ENCODE peak calls at places on chromosomes 6 and 20, in seven cellular contexts. One of them, this sample, is unnamed.

GRCh38 chr6:62523630-62524029 is 237.6 kb upstream of the KHDRBS2 start:
- DNase-seq in right atrium auricular region: no peak
- DNase-seq in OCI-LY7: no peak
- DNase-seq in IMR-90: no peak
- DNase-seq in tibial nerve: no peak
- DNase-seq in effector memory CD4-positive, alpha-beta T cell: no peak
- DNase-seq in mesenchymal stem cell: no peak
- DNase-seq in this sample: no peak

GRCh38 chr6:140581601-140582000 is 1207.2 kb upstream of the CITED2 start:
- DNase-seq in tibial nerve: no peak
- DNase-seq in OCI-LY7: no peak
- DNase-seq in IMR-90: no peak
- DNase-seq in mesenchymal stem cell: no peak
- DNase-seq in right atrium auricular region: no peak
- DNase-seq in effector memory CD4-positive, alpha-beta T cell: no peak
- DNase-seq in this sample: no peak

GRCh38 chr6:20564269-20564668 is 30.0 kb downstream of the CDKAL1 start:
- DNase-seq in tibial nerve: no peak
- DNase-seq in IMR-90: peak; percentile 27
- DNase-seq in mesenchymal stem cell: peak; percentile 37
- DNase-seq in OCI-LY7: peak; percentile 38
- DNase-seq in effector memory CD4-positive, alpha-beta T cell: no peak
- DNase-seq in right atrium auricular region: no peak
- DNase-seq in this sample: no peak

GRCh38 chr20:58135441-58136170 is 92.8 kb downstream of the ANKRD60 start:
- DNase-seq in tibial nerve: no peak
- DNase-seq in effector memory CD4-positive, alpha-beta T cell: no peak
- DNase-seq in IMR-90: no peak
- DNase-seq in right atrium auricular region: peak; percentile 53
- DNase-seq in mesenchymal stem cell: no peak
- DNase-seq in OCI-LY7: no peak
- DNase-seq in this sample: no peak

GRCh38 chr20:54015496-54015895 is 54.9 kb downstream of the BCAS1 start:
- DNase-seq in right atrium auricular region: no peak
- DNase-seq in tibial nerve: no peak
- DNase-seq in effector memory CD4-positive, alpha-beta T cell: no peak
- DNase-seq in OCI-LY7: no peak
- DNase-seq in IMR-90: no peak
- DNase-seq in mesenchymal stem cell: no peak
- DNase-seq in this sample: no peak

GRCh38 chr6:90080876-90081464 is 186.7 kb downstream of the GJA10 start:
- DNase-seq in right atrium auricular region: no peak
- DNase-seq in OCI-LY7: no peak
- DNase-seq in IMR-90: no peak
- DNase-seq in effector memory CD4-positive, alpha-beta T cell: peak; percentile 35
- DNase-seq in tibial nerve: no peak
- DNase-seq in mesenchymal stem cell: no peak
- DNase-seq in this sample: no peak

GRCh38 chr20:62238569-62239277 is 402 bp downstream of the OSBPL2 start:
- DNase-seq in OCI-LY7: peak; percentile 19
- DNase-seq in right atrium auricular region: no peak
- DNase-seq in IMR-90: no peak
- DNase-seq in effector memory CD4-positive, alpha-beta T cell: no peak
- DNase-seq in mesenchymal stem cell: peak; percentile 21
- DNase-seq in tibial nerve: no peak
- DNase-seq in this sample: no peak

GRCh38 chr6:78908621-78909020 is 41.3 kb downstream of the IRAK1BP1 start:
- DNase-seq in effector memory CD4-positive, alpha-beta T cell: no peak
- DNase-seq in OCI-LY7: no peak
- DNase-seq in IMR-90: no peak
- DNase-seq in mesenchymal stem cell: no peak
- DNase-seq in right atrium auricular region: no peak
- DNase-seq in tibial nerve: no peak
- DNase-seq in this sample: no peak

GRCh38 chr6:41713161-41713649 is 22.2 kb downstream of the TFEB start:
- DNase-seq in right atrium auricular region: peak; percentile 67
- DNase-seq in IMR-90: peak; percentile 45
- DNase-seq in tibial nerve: no peak
- DNase-seq in effector memory CD4-positive, alpha-beta T cell: no peak
- DNase-seq in mesenchymal stem cell: no peak
- DNase-seq in OCI-LY7: no peak
- DNase-seq in this sample: no peak

GRCh38 chr6:113971786-113972185 is 838 bp upstream of the HDAC2 start:
- DNase-seq in right atrium auricular region: no peak
- DNase-seq in mesenchymal stem cell: peak; percentile 7
- DNase-seq in effector memory CD4-positive, alpha-beta T cell: no peak
- DNase-seq in IMR-90: no peak
- DNase-seq in tibial nerve: no peak
- DNase-seq in OCI-LY7: peak; percentile 10
- DNase-seq in this sample: no peak

GRCh38 chr6:17714879-17715860 is 8.4 kb upstream of the NUP153 start:
- DNase-seq in mesenchymal stem cell: peak; percentile 94
- DNase-seq in IMR-90: peak; percentile 98
- DNase-seq in right atrium auricular region: no peak
- DNase-seq in OCI-LY7: no peak
- DNase-seq in effector memory CD4-positive, alpha-beta T cell: no peak
- DNase-seq in tibial nerve: no peak
- DNase-seq in this sample: no peak

DNA sequence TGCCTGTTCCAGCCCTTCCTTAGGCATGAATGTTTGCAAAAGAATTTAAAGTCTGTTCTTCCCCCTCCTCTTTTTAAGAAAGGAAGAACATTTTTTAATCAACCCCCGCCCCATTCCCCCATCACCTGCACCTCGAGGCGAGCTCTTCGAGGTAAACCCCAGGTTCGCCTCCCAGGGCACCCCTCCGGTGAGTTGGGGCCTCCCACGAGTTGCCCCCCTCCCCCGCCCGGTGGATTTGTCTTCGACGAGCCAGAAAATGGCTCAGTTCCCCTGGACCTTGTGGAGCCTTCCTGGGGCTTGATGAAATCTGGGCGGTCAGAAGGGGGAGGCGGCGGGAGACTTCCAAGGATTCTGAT is 256 bp upstream of the OVOL2 start:
- DNase-seq in tibial nerve: no peak
- DNase-seq in effector memory CD4-positive, alpha-beta T cell: no peak
- DNase-seq in right atrium auricular region: no peak
- DNase-seq in OCI-LY7: no peak
- DNase-seq in mesenchymal stem cell: no peak
- DNase-seq in IMR-90: no peak
- DNase-seq in this sample: no peak
- H3K4me3 ChIP-seq in tibial nerve: peak overlapping the region; percentile 45
- H3K4me3 ChIP-seq in effector memory CD4-positive, alpha-beta T cell: no peak overlapping the region
- H3K4me3 ChIP-seq in right atrium auricular region: no peak overlapping the region
- H3K4me3 ChIP-seq in OCI-LY7: no peak overlapping the region
- H3K4me3 ChIP-seq in mesenchymal stem cell: no peak overlapping the region
- H3K4me3 ChIP-seq in IMR-90: no peak overlapping the region
- H3K4me3 ChIP-seq in this sample: no peak overlapping the region

DNA sequence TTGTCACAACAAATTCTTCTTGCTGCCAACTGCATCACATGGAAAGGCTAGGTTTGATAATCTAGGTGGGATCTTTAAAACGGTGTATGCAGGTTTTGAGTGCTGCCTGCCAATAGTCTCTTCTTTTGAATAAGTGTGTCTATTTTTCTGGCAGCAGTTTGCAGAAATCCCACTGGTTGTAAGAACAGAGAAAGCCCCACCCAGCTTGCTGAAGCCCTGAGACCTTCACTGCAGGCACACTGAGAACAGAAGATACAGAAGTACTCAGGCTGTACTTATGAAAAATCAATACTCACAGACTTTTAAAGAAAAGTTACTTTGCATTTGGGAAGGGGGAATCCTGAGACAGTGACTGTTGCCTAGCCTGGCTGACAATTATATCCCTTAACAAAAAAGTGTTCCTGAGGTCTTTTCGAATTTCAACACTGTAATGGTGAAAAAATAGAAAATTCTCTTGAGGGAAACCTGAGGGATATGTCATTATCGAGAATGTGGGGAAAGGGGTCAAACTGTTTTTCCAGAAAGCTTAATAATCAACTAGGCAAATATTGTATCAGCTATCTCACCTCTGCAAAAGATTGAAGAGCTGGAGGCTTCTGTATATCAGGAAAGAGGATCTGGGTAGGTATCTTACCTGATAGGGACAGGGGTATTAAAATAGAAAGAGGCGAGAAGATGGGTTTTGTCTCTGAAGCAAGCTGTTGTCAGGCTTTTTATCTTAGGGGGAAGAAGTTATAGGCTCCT is 199.9 kb downstream of the LRFN2 start:
- DNase-seq in effector memory CD4-positive, alpha-beta T cell: no peak
- DNase-seq in mesenchymal stem cell: no peak
- DNase-seq in OCI-LY7: no peak
- DNase-seq in right atrium auricular region: no peak
- DNase-seq in tibial nerve: no peak
- DNase-seq in IMR-90: no peak
- DNase-seq in this sample: no peak
- H3K4me1 ChIP-seq in effector memory CD4-positive, alpha-beta T cell: peaks cover 3% of the 10 kb centered on the region
- H3K4me1 ChIP-seq in mesenchymal stem cell: no peaks in the 10 kb centered on the region
- H3K4me1 ChIP-seq in OCI-LY7: no peaks in the 10 kb centered on the region
- H3K4me1 ChIP-seq in right atrium auricular region: no peaks in the 10 kb centered on the region
- H3K4me1 ChIP-seq in tibial nerve: no peaks in the 10 kb centered on the region
- H3K4me1 ChIP-seq in IMR-90: no peaks in the 10 kb centered on the region
- H3K4me1 ChIP-seq in this sample: no peaks in the 10 kb centered on the region

DNA sequence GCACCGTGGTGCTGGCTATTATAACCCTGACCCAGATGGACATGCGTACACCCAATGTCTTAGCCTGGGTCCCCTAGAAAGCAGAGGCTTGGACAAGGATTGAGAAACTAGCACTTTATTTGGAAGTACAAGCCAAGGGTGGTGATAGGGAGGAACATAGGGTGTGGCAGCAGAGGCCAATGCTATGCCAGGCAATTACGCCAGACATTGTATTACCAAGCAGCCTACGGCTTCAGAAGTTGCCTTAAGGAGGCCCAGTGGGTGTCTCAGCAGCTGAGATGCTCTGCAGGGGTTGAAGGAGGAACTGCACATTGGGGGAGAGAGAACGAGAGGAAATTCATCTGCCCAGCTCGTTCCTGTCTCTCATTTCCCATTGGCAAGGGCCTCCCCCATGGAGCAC is 807 bp downstream of the C20orf202 start:
- DNase-seq in IMR-90: no peak
- DNase-seq in mesenchymal stem cell: no peak
- DNase-seq in OCI-LY7: no peak
- DNase-seq in right atrium auricular region: no peak
- DNase-seq in effector memory CD4-positive, alpha-beta T cell: no peak
- DNase-seq in tibial nerve: no peak
- DNase-seq in this sample: no peak
- H3K27ac ChIP-seq in IMR-90: no peak overlapping the region
- H3K27ac ChIP-seq in mesenchymal stem cell: no peak overlapping the region
- H3K27ac ChIP-seq in OCI-LY7: no peak overlapping the region
- H3K27ac ChIP-seq in right atrium auricular region: no peak overlapping the region
- H3K27ac ChIP-seq in effector memory CD4-positive, alpha-beta T cell: no peak overlapping the region
- H3K27ac ChIP-seq in tibial nerve: no peak overlapping the region
- H3K27ac ChIP-seq in this sample: no peak overlapping the region

GRCh38 chr6:45422541-45423110 is 44.9 kb upstream of the SUPT3H start:
- DNase-seq in right atrium auricular region: no peak
- DNase-seq in mesenchymal stem cell: peak; percentile 74
- DNase-seq in tibial nerve: no peak
- DNase-seq in OCI-LY7: peak; percentile 16
- DNase-seq in effector memory CD4-positive, alpha-beta T cell: peak; percentile 52
- DNase-seq in IMR-90: peak; percentile 55
- DNase-seq in this sample: no peak

GRCh38 chr6:45420909-45421699 is 43.4 kb upstream of the SUPT3H start:
- DNase-seq in effector memory CD4-positive, alpha-beta T cell: no peak
- DNase-seq in tibial nerve: no peak
- DNase-seq in OCI-LY7: no peak
- DNase-seq in mesenchymal stem cell: no peak
- DNase-seq in IMR-90: no peak
- DNase-seq in right atrium auricular region: no peak
- DNase-seq in this sample: no peak

GRCh38 chr6:45419574-45420082 is 41.9 kb upstream of the SUPT3H start:
- DNase-seq in right atrium auricular region: no peak
- DNase-seq in OCI-LY7: peak; percentile 21
- DNase-seq in IMR-90: no peak
- DNase-seq in effector memory CD4-positive, alpha-beta T cell: peak; percentile 36
- DNase-seq in mesenchymal stem cell: peak; percentile 69
- DNase-seq in tibial nerve: peak; percentile 32
- DNase-seq in this sample: no peak

GRCh38 chr6:45421700-45422540 is 44.2 kb upstream of the SUPT3H start:
- DNase-seq in OCI-LY7: peak; percentile 20
- DNase-seq in tibial nerve: peak; percentile 58
- DNase-seq in right atrium auricular region: no peak
- DNase-seq in mesenchymal stem cell: peak; percentile 73
- DNase-seq in effector memory CD4-positive, alpha-beta T cell: peak; percentile 35
- DNase-seq in IMR-90: peak; percentile 67
- DNase-seq in this sample: peak; percentile 8

DNA sequence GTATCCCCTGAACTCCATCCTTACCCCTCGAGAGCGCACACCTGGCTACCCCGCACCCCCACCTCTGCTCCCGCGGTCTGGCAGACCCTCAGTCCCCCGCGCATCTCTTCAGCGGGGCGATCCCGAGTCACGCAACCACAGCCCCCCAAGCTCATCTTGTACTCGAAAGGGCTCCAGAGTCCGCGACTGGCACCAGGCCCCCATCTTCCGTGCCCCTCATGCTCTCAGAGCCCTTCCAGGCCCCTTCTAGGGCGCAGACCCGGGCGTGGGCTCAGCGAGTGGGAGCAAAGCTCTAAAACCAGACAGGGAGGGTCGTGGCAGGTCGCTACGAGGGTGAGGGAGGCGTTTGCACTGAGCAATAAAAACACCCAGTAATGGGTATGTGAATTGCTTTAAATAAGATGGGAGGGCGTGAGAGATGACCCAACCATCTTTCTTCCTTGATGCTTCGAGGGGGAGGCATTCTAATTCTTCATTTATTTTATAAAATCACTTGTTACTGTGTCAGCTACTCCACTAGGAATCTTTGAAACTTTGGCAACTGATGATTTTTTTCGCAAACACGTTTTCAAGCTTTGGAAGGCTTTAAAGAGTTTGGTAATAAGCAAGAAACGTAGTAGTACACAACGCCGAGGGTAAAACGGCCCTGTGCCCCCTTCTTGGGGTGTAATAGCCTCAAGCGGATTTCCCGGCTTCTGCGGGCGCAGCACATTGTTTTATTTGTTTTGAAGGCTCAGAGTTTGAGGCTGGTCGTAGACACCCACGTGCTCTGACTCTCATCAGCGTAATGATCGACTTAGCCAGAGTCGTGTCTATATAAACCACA is 42.6 kb upstream of the SUPT3H start:
- DNase-seq in tibial nerve: no peak
- DNase-seq in effector memory CD4-positive, alpha-beta T cell: peak; percentile 54
- DNase-seq in right atrium auricular region: no peak
- DNase-seq in mesenchymal stem cell: peak; percentile 72
- DNase-seq in OCI-LY7: no peak
- DNase-seq in IMR-90: peak; percentile 64
- DNase-seq in this sample: no peak
- H3K4me3 ChIP-seq in tibial nerve: peak overlapping the region; percentile 65
- H3K4me3 ChIP-seq in effector memory CD4-positive, alpha-beta T cell: peak overlapping the region; percentile 89
- H3K4me3 ChIP-seq in right atrium auricular region: peak overlapping the region; percentile 18
- H3K4me3 ChIP-seq in mesenchymal stem cell: peak overlapping the region; percentile 93
- H3K4me3 ChIP-seq in OCI-LY7: no peak overlapping the region
- H3K4me3 ChIP-seq in IMR-90: peak overlapping the region; percentile 35
- H3K4me3 ChIP-seq in this sample: peak overlapping the region; percentile 74